ENCODE peak calls at places on chromosomes 2 and 18, in four cellular contexts. P is upper lobe of right lung, I is fibroblast of lung, S is testis. N is an unnamed sample.

GRCh38 chr18:5414546-5414945 is 119.0 kb upstream of the ZBTB14 start:
- DNase-seq in P (no peak), I (no peak), S (no peak), N (no peak)

GRCh38 chr18:76480913-76481312 is 14.1 kb downstream of the ZNF516 start:
- DNase-seq in P (no peak), I (no peak), S (no peak), N (no peak)

GRCh38 chr2:167508709-167509108 is 620.4 kb downstream of the XIRP2 start:
- DNase-seq in P (no peak), I (no peak), S (no peak), N (no peak)

GRCh38 chr2:10309286-10309685 is 6.6 kb downstream of the HPCAL1 start:
- DNase-seq in P (no peak), I (no peak), S (no peak), N (no peak)

GRCh38 chr2:3563521-3563976 is 5.4 kb upstream of the RNASEH1 start:
- DNase-seq in P (no peak), I (no peak), S (no peak), N (no peak)

GRCh38 chr2:27123302-27124150 is at the start of gene ABHD1:
- DNase-seq in P (peak), I (peak), S (peak), N (peak)

GRCh38 chr2:21763501-21763900 is 639.7 kb downstream of the TDRD15 start:
- DNase-seq in P (no peak), I (no peak), S (no peak), N (no peak)

GRCh38 chr2:26942543-26943295 is 27.7 kb upstream of the MAPRE3 start:
- DNase-seq in P (peak), I (peak), S (peak), N (peak)

GRCh38 chr2:220837226-220837625 is 734.9 kb downstream of the EPHA4 start:
- DNase-seq in P (no peak), I (no peak), S (no peak), N (no peak)

GRCh38 chr18:77209587-77209986 is 40.1 kb upstream of the GALR1 start:
- DNase-seq in P (no peak), I (peak), S (no peak), N (no peak)

GRCh38 chr2:55168221-55169154 is 63.6 kb downstream of the CLHC1 start:
- DNase-seq in P (no peak), I (peak), S (peak), N (no peak)

GRCh38 chr18:77376043-77376732 is 126.5 kb downstream of the GALR1 start:
- DNase-seq in P (no peak), I (peak), S (peak), N (no peak)

GRCh38 chr2:133352719-133353118 is 215.5 kb downstream of the NCKAP5 start:
- DNase-seq in P (no peak), I (no peak), S (peak), N (no peak)

GRCh38 chr2:158967114-158967730 is 1.2 kb upstream of the TANC1 start:
- DNase-seq in P (no peak), I (no peak), S (peak), N (peak)
- H3K27ac ChIP-seq in P (peak), I (peak), S (peak), N (peak)

GRCh38 chr2:121043061-121043826 is 241.8 kb downstream of the TFCP2L1 start:
- DNase-seq in P (no peak), I (no peak), S (no peak), N (no peak)
- H3K27ac ChIP-seq in P (no peak), I (no peak), S (no peak), N (no peak)

GRCh38 chr18:46113751-46114150 is 9.6 kb downstream of the HAUS1 start:
- DNase-seq in P (no peak), I (no peak), S (no peak), N (no peak)
- H3K27ac ChIP-seq in P (no peak), I (no peak), S (no peak), N (no peak)

GRCh38 chr2:170222298-170222697 is 44.4 kb downstream of the MYO3B start:
- DNase-seq in P (no peak), I (no peak), S (no peak), N (no peak)
- H3K27ac ChIP-seq in P (no peak), I (peak), S (no peak), N (no peak)

N was measured in right cardiac atrium.